ENCODE peak calls at places on chromosomes 2 and 18, in eight cellular contexts. M is Panc1, K is transverse colon, V is stomach, F is H1, B is HCT116, R is SK-N-SH, G is breast epithelium. W is an unnamed sample.

GRCh38 chr2:229273384-229274338 is 2.6 kb upstream of the PID1 start:
- DNase-seq in M (peak; percentile 61), K (peak; percentile 86), V (peak; percentile 31), F (peak; percentile 73), B (peak; percentile 81), R (peak; percentile 79), G (no peak), W (no peak)

GRCh38 chr2:66435549-66435875 is 587 bp downstream of the MEIS1 start:
- DNase-seq in M (no peak), K (no peak), V (no peak), F (no peak), B (no peak), R (no peak), G (no peak), W (no peak)

GRCh38 chr18:75868031-75868430 is 440.5 kb upstream of the SMIM21 start:
- DNase-seq in M (no peak), K (no peak), V (no peak), F (no peak), B (no peak), R (no peak), G (no peak), W (no peak)

GRCh38 chr18:12041561-12041960 is 52.1 kb upstream of the ANKRD62 start:
- DNase-seq in M (no peak), K (no peak), V (no peak), F (no peak), B (no peak), R (no peak), G (no peak), W (no peak)

GRCh38 chr2:39942970-39943369 is 163.9 kb upstream of the THUMPD2 start:
- DNase-seq in M (no peak), K (no peak), V (no peak), F (no peak), B (no peak), R (no peak), G (no peak), W (no peak)

GRCh38 chr2:64421199-64421598 is 32.8 kb upstream of the LGALSL start:
- DNase-seq in M (no peak), K (no peak), V (no peak), F (no peak), B (no peak), R (no peak), G (no peak), W (no peak)

GRCh38 chr2:45069711-45070664 is 60.7 kb upstream of the SIX2 start:
- DNase-seq in M (no peak), K (no peak), V (no peak), F (no peak), B (no peak), R (no peak), G (no peak), W (no peak)

GRCh38 chr2:108073425-108074072 is 87.2 kb downstream of the SLC5A7 start:
- DNase-seq in M (no peak), K (no peak), V (no peak), F (no peak), B (no peak), R (peak; percentile 16), G (no peak), W (no peak)

GRCh38 chr2:18119883-18120282 is 241.4 kb downstream of the KCNS3 start:
- DNase-seq in M (no peak), K (no peak), V (no peak), F (no peak), B (no peak), R (no peak), G (no peak), W (peak; percentile 82)

GRCh38 chr2:64562148-64562784 is 38.1 kb downstream of the AFTPH start:
- DNase-seq in M (no peak), K (no peak), V (no peak), F (no peak), B (peak; percentile 10), R (peak; percentile 12), G (no peak), W (no peak)

GRCh38 chr2:239278941-239279365 is 121.9 kb downstream of the HDAC4 start:
- DNase-seq in M (no peak), K (no peak), V (no peak), F (no peak), B (peak; percentile 42), R (no peak), G (no peak), W (no peak)

GRCh38 chr2:17475285-17475684 is 43.0 kb downstream of the RAD51AP2 start:
- DNase-seq in M (no peak), K (no peak), V (no peak), F (no peak), B (no peak), R (no peak), G (no peak), W (no peak)

GRCh38 chr18:46721331-46721730 is 35.5 kb downstream of the ST8SIA5 start:
- DNase-seq in M (no peak), K (no peak), V (no peak), F (no peak), B (no peak), R (no peak), G (no peak), W (no peak)

GRCh38 chr2:232522014-232522854 is 2.0 kb downstream of the PRSS56 start:
- DNase-seq in M (no peak), K (peak; percentile 57), V (peak; percentile 66), F (no peak), B (no peak), R (peak; percentile 96), G (no peak), W (no peak)

GRCh38 chr2:50658883-50659282 is 373.0 kb downstream of the NRXN1 start:
- DNase-seq in M (no peak), K (no peak), V (no peak), F (no peak), B (no peak), R (no peak), G (no peak), W (no peak)

GRCh38 chr2:215903208-215903607 is 110.1 kb downstream of the MREG start:
- DNase-seq in M (no peak), K (no peak), V (no peak), F (no peak), B (no peak), R (no peak), G (no peak), W (no peak)

GRCh38 chr18:31652355-31652754 is 32.0 kb downstream of the B4GALT6 start:
- DNase-seq in M (no peak), K (no peak), V (no peak), F (no peak), B (no peak), R (no peak), G (no peak), W (no peak)

GRCh38 chr2:25787020-25787419 is 91.3 kb downstream of the ASXL2 start:
- DNase-seq in M (no peak), K (no peak), V (no peak), F (no peak), B (no peak), R (no peak), G (no peak), W (no peak)

GRCh38 chr2:101808006-101808562 is 110.6 kb downstream of the MAP4K4 start:
- DNase-seq in M (no peak), K (no peak), V (no peak), F (no peak), B (no peak), R (no peak), G (no peak), W (no peak)

GRCh38 chr2:108554530-108554929 is 20.3 kb downstream of the LIMS1 start:
- DNase-seq in M (no peak), K (no peak), V (no peak), F (no peak), B (no peak), R (peak; percentile 23), G (no peak), W (no peak)

GRCh38 chr2:122191331-122191730 is 435.9 kb downstream of the TSN start:
- DNase-seq in M (peak; percentile 7), K (no peak), V (no peak), F (no peak), B (peak; percentile 2), R (peak; percentile 55), G (no peak), W (no peak)

GRCh38 chr2:60806988-60807681 is 51.1 kb downstream of the PAPOLG start:
- DNase-seq in M (no peak), K (no peak), V (no peak), F (no peak), B (no peak), R (peak; percentile 41), G (no peak), W (peak; percentile 66)

GRCh38 chr2:56770490-56770889 is 586.7 kb downstream of the CCDC85A start:
- DNase-seq in M (no peak), K (no peak), V (no peak), F (no peak), B (no peak), R (no peak), G (no peak), W (no peak)
- H3K4me1 ChIP-seq in M (no peaks in the 10 kb centered on the region), K (no peaks in the 10 kb centered on the region), V (no peaks in the 10 kb centered on the region), F (no peaks in the 10 kb centered on the region), B (no peaks in the 10 kb centered on the region), R (no peaks in the 10 kb centered on the region), G (no peaks in the 10 kb centered on the region), W (no peaks in the 10 kb centered on the region)

GRCh38 chr2:213007290-213007838 is 144.0 kb downstream of the IKZF2 start:
- DNase-seq in M (no peak), K (no peak), V (no peak), F (no peak), B (no peak), R (no peak), G (no peak), W (no peak)
- TF ChIP-seq POLR2AphosphoS5 in M (no peak), K (no peak), V (no peak), F (no peak), B (no peak), R (no peak), G (no peak), W (no peak)

DNA sequence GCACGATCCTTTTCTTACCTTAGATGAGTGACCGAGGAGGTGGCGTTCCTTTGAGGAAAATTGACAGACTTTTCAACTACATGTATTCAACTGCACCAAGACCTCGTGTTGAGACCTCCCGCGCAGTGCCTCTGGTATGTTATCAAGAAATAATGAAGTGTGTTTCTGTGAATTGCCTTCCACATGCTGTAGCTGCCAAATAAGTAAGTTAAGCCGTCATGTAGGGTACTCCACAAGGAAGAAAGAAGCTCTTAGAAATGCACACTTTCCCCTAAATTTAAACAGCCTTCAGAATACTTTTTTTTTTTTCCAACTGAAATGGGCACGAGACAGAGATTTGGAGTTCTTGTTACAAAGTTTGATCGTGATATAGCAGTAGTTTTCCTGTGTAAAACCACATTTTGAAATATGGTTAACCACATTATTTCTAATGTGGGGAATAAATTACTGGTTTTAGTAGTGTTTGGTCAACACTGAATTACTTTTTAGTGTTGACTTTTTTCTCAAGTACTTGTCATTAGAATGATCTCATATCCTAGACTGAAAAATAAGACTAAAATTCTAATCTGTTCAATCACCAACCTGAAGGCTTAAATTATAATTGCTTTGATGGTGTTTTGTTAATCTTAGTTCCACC is 30.5 kb downstream of the PDK1 start:
- DNase-seq in M (no peak), K (no peak), V (no peak), F (no peak), B (no peak), R (no peak), G (no peak), W (no peak)
- H3K36me3 ChIP-seq in M (no peaks in the 10 kb centered on the region), K (peaks cover 21% of the 10 kb centered on the region), V (peaks cover 67% of the 10 kb centered on the region), F (peaks cover 66% of the 10 kb centered on the region), B (peaks cover 27% of the 10 kb centered on the region), R (peaks cover 7% of the 10 kb centered on the region), G (no peaks in the 10 kb centered on the region), W (peaks cover 33% of the 10 kb centered on the region)

DNA sequence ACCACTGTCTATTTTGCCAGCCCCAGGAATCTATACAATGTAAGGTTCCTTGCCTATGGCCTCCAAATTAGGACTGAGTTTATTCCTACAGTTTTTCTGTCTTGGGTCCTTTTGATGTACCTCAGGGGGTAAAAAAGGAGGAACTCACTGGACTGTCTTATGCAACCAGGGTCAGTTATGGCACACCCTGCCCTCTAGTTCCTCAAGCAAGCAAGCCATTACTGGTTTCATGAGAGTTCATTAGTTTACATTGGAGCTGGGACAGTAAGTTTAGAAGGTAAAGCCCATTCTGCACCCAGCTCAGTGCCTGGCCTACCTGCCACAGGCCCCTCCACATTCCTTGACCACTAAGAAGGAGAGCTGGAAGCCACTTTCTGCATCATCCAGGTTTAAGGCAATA is 68.7 kb upstream of the WIPF1 start:
- DNase-seq in M (no peak), K (no peak), V (no peak), F (no peak), B (no peak), R (no peak), G (no peak), W (no peak)
- H3K4me1 ChIP-seq in M (no peaks in the 10 kb centered on the region), K (peaks cover 21% of the 10 kb centered on the region), V (peaks cover 57% of the 10 kb centered on the region), F (peaks cover 3% of the 10 kb centered on the region), B (no peaks in the 10 kb centered on the region), R (peaks cover 75% of the 10 kb centered on the region), G (no peaks in the 10 kb centered on the region), W (peaks cover 60% of the 10 kb centered on the region)

W was measured in esophagus muscularis mucosa.